ENCODE peak calls at places on chromosome 7, in four cellular contexts. One of them, this sample, is unnamed.

GRCh38 chr7:1320616-1321289 is 88.1 kb downstream of the UNCX start:
- DNase-seq in cardiac muscle cell: no peak
- DNase-seq in RPMI8226: no peak
- DNase-seq in mammary epithelial cell: no peak
- DNase-seq in this sample: no peak

GRCh38 chr7:157892751-157893150 is 555.9 kb downstream of the DNAJB6 start:
- DNase-seq in cardiac muscle cell: no peak
- DNase-seq in RPMI8226: no peak
- DNase-seq in mammary epithelial cell: no peak
- DNase-seq in this sample: no peak

GRCh38 chr7:142870575-142871259 is 14.8 kb downstream of the TRPV6 start:
- DNase-seq in cardiac muscle cell: no peak
- DNase-seq in RPMI8226: peak; percentile 33
- DNase-seq in mammary epithelial cell: no peak
- DNase-seq in this sample: no peak

GRCh38 chr7:102821994-102822747 is 73.4 kb downstream of the FAM185A start:
- DNase-seq in cardiac muscle cell: no peak
- DNase-seq in RPMI8226: no peak
- DNase-seq in mammary epithelial cell: no peak
- DNase-seq in this sample: no peak

GRCh38 chr7:150784954-150785353 is 15.2 kb downstream of the TMEM176B start:
- DNase-seq in cardiac muscle cell: no peak
- DNase-seq in RPMI8226: no peak
- DNase-seq in mammary epithelial cell: no peak
- DNase-seq in this sample: no peak

GRCh38 chr7:109062798-109063197 is 493.1 kb downstream of the DNAJB9 start:
- DNase-seq in cardiac muscle cell: no peak
- DNase-seq in RPMI8226: no peak
- DNase-seq in mammary epithelial cell: no peak
- DNase-seq in this sample: no peak

GRCh38 chr7:127879436-127879835 is 151.8 kb downstream of the LRRC4 start:
- DNase-seq in cardiac muscle cell: no peak
- DNase-seq in RPMI8226: no peak
- DNase-seq in mammary epithelial cell: no peak
- DNase-seq in this sample: no peak

GRCh38 chr7:7044806-7045205 is 137.5 kb upstream of the C1GALT1 start:
- DNase-seq in cardiac muscle cell: no peak
- DNase-seq in RPMI8226: no peak
- DNase-seq in mammary epithelial cell: no peak
- DNase-seq in this sample: no peak

GRCh38 chr7:156185076-156185475 is 372.8 kb upstream of the SHH start:
- DNase-seq in cardiac muscle cell: no peak
- DNase-seq in RPMI8226: no peak
- DNase-seq in mammary epithelial cell: no peak
- DNase-seq in this sample: no peak

GRCh38 chr7:128236924-128237586 is 4.0 kb upstream of the LEP start:
- DNase-seq in cardiac muscle cell: no peak
- DNase-seq in RPMI8226: peak; percentile 81
- DNase-seq in mammary epithelial cell: peak; percentile 99
- DNase-seq in this sample: no peak

GRCh38 chr7:112453505-112454171 is 3.4 kb downstream of the IFRD1 start:
- DNase-seq in cardiac muscle cell: no peak
- DNase-seq in RPMI8226: no peak
- DNase-seq in mammary epithelial cell: peak; percentile 40
- DNase-seq in this sample: no peak

GRCh38 chr7:104967595-104967994 is 46.4 kb upstream of the KMT2E start:
- DNase-seq in cardiac muscle cell: no peak
- DNase-seq in RPMI8226: no peak
- DNase-seq in mammary epithelial cell: no peak
- DNase-seq in this sample: no peak

GRCh38 chr7:38893061-38893460 is 15.9 kb downstream of the VPS41 start:
- DNase-seq in cardiac muscle cell: no peak
- DNase-seq in RPMI8226: no peak
- DNase-seq in mammary epithelial cell: peak; percentile 33
- DNase-seq in this sample: no peak

GRCh38 chr7:32616625-32617024 is 121.3 kb downstream of the AVL9 start:
- DNase-seq in cardiac muscle cell: peak; percentile 26
- DNase-seq in RPMI8226: no peak
- DNase-seq in mammary epithelial cell: peak; percentile 83
- DNase-seq in this sample: no peak

GRCh38 chr7:73312831-73313520 is 4.3 kb upstream of the NSUN5 start:
- DNase-seq in cardiac muscle cell: no peak
- DNase-seq in RPMI8226: no peak
- DNase-seq in mammary epithelial cell: no peak
- DNase-seq in this sample: no peak

GRCh38 chr7:282621-283020 is 7.3 kb upstream of the FOXL3 start:
- DNase-seq in cardiac muscle cell: no peak
- DNase-seq in RPMI8226: no peak
- DNase-seq in mammary epithelial cell: no peak
- DNase-seq in this sample: no peak

GRCh38 chr7:98174334-98175259 is 36.6 kb upstream of the BHLHA15 start:
- DNase-seq in cardiac muscle cell: no peak
- DNase-seq in RPMI8226: no peak
- DNase-seq in mammary epithelial cell: no peak
- DNase-seq in this sample: no peak